ENCODE peak calls at places on chromosomes 11 and 22, in nine cellular contexts. One of them, this sample, is unnamed.

GRCh38 chr11:120062561-120062930 is 75.4 kb downstream of the TRIM29 start:
- DNase-seq in CD4-positive, CD25-positive, alpha-beta regulatory T cell: no peak
- DNase-seq in osteoblast: peak
- DNase-seq in pancreas: no peak
- DNase-seq in choroid plexus epithelial cell: no peak
- DNase-seq in cardiac fibroblast: no peak
- DNase-seq in HCT116: no peak
- DNase-seq in right atrium auricular region: no peak
- DNase-seq in sigmoid colon: no peak
- DNase-seq in this sample: no peak

GRCh38 chr22:37126383-37126782 is 16.9 kb upstream of the TMPRSS6 start:
- DNase-seq in pancreas: peak
- DNase-seq in choroid plexus epithelial cell: no peak
- DNase-seq in CD4-positive, CD25-positive, alpha-beta regulatory T cell: no peak
- DNase-seq in right atrium auricular region: no peak
- DNase-seq in osteoblast: no peak
- DNase-seq in HCT116: peak
- DNase-seq in cardiac fibroblast: peak
- DNase-seq in sigmoid colon: no peak
- DNase-seq in this sample: no peak

GRCh38 chr22:46104170-46104880 is 46.0 kb upstream of the PPARA start:
- DNase-seq in right atrium auricular region: no peak
- DNase-seq in CD4-positive, CD25-positive, alpha-beta regulatory T cell: no peak
- DNase-seq in HCT116: no peak
- DNase-seq in choroid plexus epithelial cell: no peak
- DNase-seq in sigmoid colon: no peak
- DNase-seq in osteoblast: no peak
- DNase-seq in cardiac fibroblast: no peak
- DNase-seq in pancreas: peak
- DNase-seq in this sample: no peak

GRCh38 chr11:2693851-2694261 is 5.9 kb downstream of the KCNQ1OT1 start:
- DNase-seq in pancreas: peak
- DNase-seq in HCT116: no peak
- DNase-seq in cardiac fibroblast: no peak
- DNase-seq in choroid plexus epithelial cell: no peak
- DNase-seq in sigmoid colon: peak
- DNase-seq in osteoblast: peak
- DNase-seq in right atrium auricular region: no peak
- DNase-seq in CD4-positive, CD25-positive, alpha-beta regulatory T cell: no peak
- DNase-seq in this sample: no peak

GRCh38 chr11:117316197-117316961 is at the start of gene BACE1:
- DNase-seq in pancreas: peak
- DNase-seq in right atrium auricular region: peak
- DNase-seq in HCT116: peak
- DNase-seq in sigmoid colon: peak
- DNase-seq in choroid plexus epithelial cell: peak
- DNase-seq in cardiac fibroblast: peak
- DNase-seq in CD4-positive, CD25-positive, alpha-beta regulatory T cell: no peak
- DNase-seq in osteoblast: peak
- DNase-seq in this sample: peak

GRCh38 chr22:50656122-50657070 is 16.2 kb upstream of the SHANK3 start:
- DNase-seq in pancreas: no peak
- DNase-seq in choroid plexus epithelial cell: peak
- DNase-seq in HCT116: no peak
- DNase-seq in CD4-positive, CD25-positive, alpha-beta regulatory T cell: no peak
- DNase-seq in osteoblast: peak
- DNase-seq in cardiac fibroblast: peak
- DNase-seq in sigmoid colon: peak
- DNase-seq in right atrium auricular region: no peak
- DNase-seq in this sample: no peak

GRCh38 chr11:8034604-8035224 is 46.3 kb upstream of the TUB start:
- DNase-seq in choroid plexus epithelial cell: no peak
- DNase-seq in CD4-positive, CD25-positive, alpha-beta regulatory T cell: no peak
- DNase-seq in right atrium auricular region: peak
- DNase-seq in cardiac fibroblast: no peak
- DNase-seq in sigmoid colon: no peak
- DNase-seq in HCT116: no peak
- DNase-seq in pancreas: no peak
- DNase-seq in osteoblast: no peak
- DNase-seq in this sample: peak

GRCh38 chr22:45969801-45970464 is 7.0 kb downstream of the WNT7B start:
- DNase-seq in cardiac fibroblast: no peak
- DNase-seq in HCT116: no peak
- DNase-seq in sigmoid colon: no peak
- DNase-seq in osteoblast: peak
- DNase-seq in pancreas: no peak
- DNase-seq in choroid plexus epithelial cell: no peak
- DNase-seq in right atrium auricular region: no peak
- DNase-seq in CD4-positive, CD25-positive, alpha-beta regulatory T cell: no peak
- DNase-seq in this sample: no peak

GRCh38 chr11:36730761-36731160 is 132.7 kb upstream of the RAG2 start:
- DNase-seq in osteoblast: no peak
- DNase-seq in cardiac fibroblast: no peak
- DNase-seq in pancreas: no peak
- DNase-seq in right atrium auricular region: no peak
- DNase-seq in HCT116: no peak
- DNase-seq in choroid plexus epithelial cell: no peak
- DNase-seq in sigmoid colon: no peak
- DNase-seq in CD4-positive, CD25-positive, alpha-beta regulatory T cell: no peak
- DNase-seq in this sample: no peak

GRCh38 chr22:38313384-38313955 is 3.8 kb downstream of the CSNK1E start:
- DNase-seq in cardiac fibroblast: peak
- DNase-seq in HCT116: no peak
- DNase-seq in choroid plexus epithelial cell: peak
- DNase-seq in sigmoid colon: peak
- DNase-seq in CD4-positive, CD25-positive, alpha-beta regulatory T cell: no peak
- DNase-seq in pancreas: no peak
- DNase-seq in osteoblast: peak
- DNase-seq in right atrium auricular region: peak
- DNase-seq in this sample: no peak

GRCh38 chr11:72574534-72575460 is 99.4 kb downstream of the PDE2A start:
- DNase-seq in choroid plexus epithelial cell: no peak
- DNase-seq in CD4-positive, CD25-positive, alpha-beta regulatory T cell: no peak
- DNase-seq in HCT116: no peak
- DNase-seq in sigmoid colon: peak
- DNase-seq in osteoblast: peak
- DNase-seq in right atrium auricular region: no peak
- DNase-seq in pancreas: peak
- DNase-seq in cardiac fibroblast: no peak
- DNase-seq in this sample: no peak

GRCh38 chr22:27110985-27111451 is 453.6 kb downstream of the MIAT start:
- DNase-seq in choroid plexus epithelial cell: peak
- DNase-seq in right atrium auricular region: no peak
- DNase-seq in pancreas: no peak
- DNase-seq in CD4-positive, CD25-positive, alpha-beta regulatory T cell: no peak
- DNase-seq in cardiac fibroblast: peak
- DNase-seq in sigmoid colon: no peak
- DNase-seq in HCT116: no peak
- DNase-seq in osteoblast: peak
- DNase-seq in this sample: no peak

GRCh38 chr22:30240541-30241417 is 5.8 kb downstream of the LIF start:
- DNase-seq in sigmoid colon: no peak
- DNase-seq in pancreas: no peak
- DNase-seq in CD4-positive, CD25-positive, alpha-beta regulatory T cell: no peak
- DNase-seq in osteoblast: peak
- DNase-seq in HCT116: no peak
- DNase-seq in cardiac fibroblast: peak
- DNase-seq in right atrium auricular region: no peak
- DNase-seq in choroid plexus epithelial cell: no peak
- DNase-seq in this sample: no peak

GRCh38 chr22:32338757-32339156 is 18.9 kb upstream of the RFPL3 start:
- DNase-seq in HCT116: no peak
- DNase-seq in pancreas: no peak
- DNase-seq in cardiac fibroblast: no peak
- DNase-seq in sigmoid colon: no peak
- DNase-seq in choroid plexus epithelial cell: no peak
- DNase-seq in CD4-positive, CD25-positive, alpha-beta regulatory T cell: no peak
- DNase-seq in osteoblast: no peak
- DNase-seq in right atrium auricular region: no peak
- DNase-seq in this sample: no peak

GRCh38 chr11:9280655-9281301 is 15.6 kb upstream of the DENND5A start:
- DNase-seq in HCT116: no peak
- DNase-seq in choroid plexus epithelial cell: peak
- DNase-seq in CD4-positive, CD25-positive, alpha-beta regulatory T cell: peak
- DNase-seq in cardiac fibroblast: peak
- DNase-seq in osteoblast: peak
- DNase-seq in sigmoid colon: no peak
- DNase-seq in right atrium auricular region: peak
- DNase-seq in pancreas: no peak
- DNase-seq in this sample: no peak

GRCh38 chr22:44811141-44811540 is 58.8 kb downstream of the ARHGAP8 start:
- DNase-seq in right atrium auricular region: no peak
- DNase-seq in HCT116: no peak
- DNase-seq in pancreas: peak
- DNase-seq in sigmoid colon: peak
- DNase-seq in choroid plexus epithelial cell: no peak
- DNase-seq in CD4-positive, CD25-positive, alpha-beta regulatory T cell: no peak
- DNase-seq in cardiac fibroblast: no peak
- DNase-seq in osteoblast: no peak
- DNase-seq in this sample: no peak

GRCh38 chr11:7536102-7536501 is 22.3 kb downstream of the PPFIBP2 start:
- DNase-seq in CD4-positive, CD25-positive, alpha-beta regulatory T cell: no peak
- DNase-seq in osteoblast: no peak
- DNase-seq in sigmoid colon: no peak
- DNase-seq in choroid plexus epithelial cell: no peak
- DNase-seq in pancreas: no peak
- DNase-seq in HCT116: no peak
- DNase-seq in right atrium auricular region: no peak
- DNase-seq in cardiac fibroblast: no peak
- DNase-seq in this sample: no peak

GRCh38 chr22:46791201-46791731 is 28.8 kb downstream of the TBC1D22A start:
- DNase-seq in osteoblast: peak
- DNase-seq in CD4-positive, CD25-positive, alpha-beta regulatory T cell: peak
- DNase-seq in HCT116: no peak
- DNase-seq in sigmoid colon: peak
- DNase-seq in cardiac fibroblast: peak
- DNase-seq in right atrium auricular region: peak
- DNase-seq in choroid plexus epithelial cell: peak
- DNase-seq in pancreas: no peak
- DNase-seq in this sample: no peak

GRCh38 chr11:62505112-62505783 is 41.4 kb downstream of the AHNAK start:
- DNase-seq in sigmoid colon: peak
- DNase-seq in HCT116: no peak
- DNase-seq in CD4-positive, CD25-positive, alpha-beta regulatory T cell: no peak
- DNase-seq in choroid plexus epithelial cell: no peak
- DNase-seq in osteoblast: no peak
- DNase-seq in pancreas: no peak
- DNase-seq in cardiac fibroblast: peak
- DNase-seq in right atrium auricular region: no peak
- DNase-seq in this sample: no peak
- H3K4me3 ChIP-seq in sigmoid colon: no peak
- H3K4me3 ChIP-seq in HCT116: no peak
- H3K4me3 ChIP-seq in CD4-positive, CD25-positive, alpha-beta regulatory T cell: no peak
- H3K4me3 ChIP-seq in choroid plexus epithelial cell: peak
- H3K4me3 ChIP-seq in osteoblast: peak
- H3K4me3 ChIP-seq in pancreas: peak
- H3K4me3 ChIP-seq in cardiac fibroblast: peak
- H3K4me3 ChIP-seq in right atrium auricular region: peak
- H3K4me3 ChIP-seq in this sample: no peak

DNA sequence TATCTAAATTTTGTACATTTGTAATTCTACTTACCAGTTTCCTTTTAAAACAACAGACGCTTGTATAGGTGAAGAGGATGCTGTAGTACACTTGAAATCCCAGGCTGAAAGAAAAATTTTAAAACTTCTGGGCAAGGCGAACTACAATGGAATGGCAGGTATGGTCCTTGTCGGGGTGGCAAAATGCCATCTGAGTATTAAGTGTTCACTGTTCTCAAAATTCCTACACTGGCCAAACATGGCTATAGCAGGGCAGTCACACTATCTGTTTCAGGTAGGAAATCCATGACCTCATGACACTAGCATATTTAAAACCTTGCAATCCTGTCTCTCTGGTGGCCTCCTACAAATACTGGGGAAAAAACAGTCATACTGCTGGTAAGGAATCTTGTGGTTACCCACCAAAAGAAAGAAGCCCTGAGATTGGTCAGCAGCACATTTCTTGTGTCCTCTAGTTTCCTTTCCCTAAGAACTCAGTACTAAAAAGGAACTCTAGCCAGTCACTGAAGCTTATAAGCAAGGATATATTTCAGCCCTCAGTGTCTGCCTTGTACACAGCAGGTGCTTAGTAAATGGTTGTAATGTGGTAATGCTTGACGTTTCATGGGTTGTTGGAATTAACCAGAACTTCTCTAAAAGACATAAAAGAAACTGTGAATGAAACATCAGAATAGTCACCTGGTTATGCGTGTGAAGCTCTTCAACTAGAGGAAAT is 5.2 kb upstream of the ZC3H12C start:
- DNase-seq in right atrium auricular region: no peak
- DNase-seq in CD4-positive, CD25-positive, alpha-beta regulatory T cell: no peak
- DNase-seq in HCT116: no peak
- DNase-seq in sigmoid colon: no peak
- DNase-seq in osteoblast: peak
- DNase-seq in pancreas: no peak
- DNase-seq in cardiac fibroblast: peak
- DNase-seq in choroid plexus epithelial cell: peak
- DNase-seq in this sample: peak
- H3K4me3 ChIP-seq in right atrium auricular region: no peak
- H3K4me3 ChIP-seq in CD4-positive, CD25-positive, alpha-beta regulatory T cell: no peak
- H3K4me3 ChIP-seq in HCT116: no peak
- H3K4me3 ChIP-seq in sigmoid colon: no peak
- H3K4me3 ChIP-seq in osteoblast: no peak
- H3K4me3 ChIP-seq in pancreas: no peak
- H3K4me3 ChIP-seq in cardiac fibroblast: no peak
- H3K4me3 ChIP-seq in choroid plexus epithelial cell: peak
- H3K4me3 ChIP-seq in this sample: no peak

DNA sequence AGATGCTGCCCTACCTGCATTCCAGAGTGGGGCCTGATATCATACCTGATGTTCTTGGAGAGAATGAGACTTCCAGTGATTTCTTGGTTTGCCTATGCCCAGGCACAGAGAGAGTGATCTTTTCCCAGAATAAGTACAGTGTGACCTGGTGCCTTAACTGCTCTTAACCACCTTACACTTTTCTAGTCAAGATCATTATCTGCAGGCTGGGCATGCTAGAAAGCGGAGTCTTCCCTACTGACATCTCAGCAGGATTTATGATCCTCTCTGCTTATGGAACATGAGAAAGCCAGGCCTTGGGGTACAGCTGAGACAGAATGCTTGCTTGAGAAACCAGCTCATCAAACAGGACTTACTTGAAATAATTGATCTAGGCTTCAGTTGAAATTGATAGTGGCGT is 53.1 kb downstream of the APIP start:
- DNase-seq in HCT116: no peak
- DNase-seq in right atrium auricular region: no peak
- DNase-seq in choroid plexus epithelial cell: no peak
- DNase-seq in cardiac fibroblast: no peak
- DNase-seq in sigmoid colon: no peak
- DNase-seq in pancreas: no peak
- DNase-seq in osteoblast: no peak
- DNase-seq in CD4-positive, CD25-positive, alpha-beta regulatory T cell: no peak
- DNase-seq in this sample: no peak
- H3K4me3 ChIP-seq in HCT116: no peak
- H3K4me3 ChIP-seq in right atrium auricular region: no peak
- H3K4me3 ChIP-seq in choroid plexus epithelial cell: no peak
- H3K4me3 ChIP-seq in cardiac fibroblast: no peak
- H3K4me3 ChIP-seq in sigmoid colon: no peak
- H3K4me3 ChIP-seq in pancreas: no peak
- H3K4me3 ChIP-seq in osteoblast: no peak
- H3K4me3 ChIP-seq in CD4-positive, CD25-positive, alpha-beta regulatory T cell: no peak
- H3K4me3 ChIP-seq in this sample: no peak

GRCh38 chr22:35257002-35257320 is 332 bp upstream of the HMGXB4 start:
- DNase-seq in osteoblast: no peak
- DNase-seq in cardiac fibroblast: no peak
- DNase-seq in choroid plexus epithelial cell: no peak
- DNase-seq in CD4-positive, CD25-positive, alpha-beta regulatory T cell: no peak
- DNase-seq in pancreas: no peak
- DNase-seq in right atrium auricular region: no peak
- DNase-seq in HCT116: no peak
- DNase-seq in sigmoid colon: no peak
- DNase-seq in this sample: no peak
- H3K4me3 ChIP-seq in osteoblast: peak
- H3K4me3 ChIP-seq in cardiac fibroblast: peak
- H3K4me3 ChIP-seq in choroid plexus epithelial cell: peak
- H3K4me3 ChIP-seq in CD4-positive, CD25-positive, alpha-beta regulatory T cell: peak
- H3K4me3 ChIP-seq in pancreas: peak
- H3K4me3 ChIP-seq in right atrium auricular region: peak
- H3K4me3 ChIP-seq in HCT116: peak
- H3K4me3 ChIP-seq in sigmoid colon: peak
- H3K4me3 ChIP-seq in this sample: peak

This sample was measured in lung.